ENCODE peak calls at places on chromosomes 7 and 10, in six cellular contexts. D, S, Z, A, T and E are unnamed samples.

GRCh38 chr7:150373049-150373801 is 4.6 kb downstream of the REPIN1 start:
- DNase-seq in D (no peak), S (peak; percentile 63), Z (no peak), A (no peak), T (no peak), E (no peak)

GRCh38 chr10:31947144-31947926 is 18.7 kb upstream of the ARHGAP12 start:
- DNase-seq in D (no peak), S (no peak), Z (no peak), A (peak; percentile 86), T (no peak), E (no peak)

GRCh38 chr7:35498416-35498815 is 196.5 kb downstream of the HERPUD2 start:
- DNase-seq in D (no peak), S (no peak), Z (no peak), A (no peak), T (no peak), E (no peak)

GRCh38 chr7:39300276-39300675 is 265.9 kb upstream of the YAE1 start:
- DNase-seq in D (no peak), S (no peak), Z (no peak), A (peak; percentile 15), T (no peak), E (no peak)

GRCh38 chr7:84697506-84697905 is 489.4 kb downstream of the SEMA3D start:
- DNase-seq in D (no peak), S (no peak), Z (no peak), A (peak; percentile 33), T (no peak), E (no peak)

GRCh38 chr7:117116221-117116620 is 162.9 kb downstream of the ST7 start:
- DNase-seq in D (no peak), S (no peak), Z (no peak), A (no peak), T (no peak), E (no peak)

GRCh38 chr10:37856881-37857286 is 526 bp downstream of the ZNF248 start:
- DNase-seq in D (no peak), S (peak; percentile 35), Z (no peak), A (peak; percentile 25), T (no peak), E (peak; percentile 36)

GRCh38 chr7:12322287-12322902 is 81.3 kb downstream of the VWDE start:
- DNase-seq in D (no peak), S (no peak), Z (no peak), A (peak; percentile 2), T (no peak), E (no peak)

GRCh38 chr7:38886265-38886664 is 22.7 kb downstream of the VPS41 start:
- DNase-seq in D (no peak), S (no peak), Z (no peak), A (no peak), T (no peak), E (no peak)

GRCh38 chr10:3159160-3159559 is 13.4 kb downstream of the PITRM1 start:
- DNase-seq in D (no peak), S (no peak), Z (no peak), A (no peak), T (no peak), E (no peak)

GRCh38 chr10:45418859-45419672 is 45.0 kb downstream of the ALOX5 start:
- DNase-seq in D (peak; percentile 78), S (peak; percentile 72), Z (no peak), A (peak; percentile 27), T (peak; percentile 23), E (peak; percentile 80)

GRCh38 chr7:155706376-155706775 is 61.9 kb downstream of the RBM33 start:
- DNase-seq in D (no peak), S (no peak), Z (no peak), A (no peak), T (no peak), E (no peak)

GRCh38 chr10:50565301-50566083 is 58.3 kb downstream of the SGMS1 start:
- DNase-seq in D (no peak), S (no peak), Z (no peak), A (no peak), T (no peak), E (no peak)

GRCh38 chr7:83936056-83936703 is 258.4 kb downstream of the SEMA3A start:
- DNase-seq in D (peak; percentile 68), S (peak; percentile 26), Z (no peak), A (peak; percentile 49), T (peak; percentile 58), E (peak; percentile 34)

GRCh38 chr7:147833549-147833948 is 757.0 kb upstream of the C7orf33 start:
- DNase-seq in D (no peak), S (no peak), Z (no peak), A (no peak), T (no peak), E (no peak)

GRCh38 chr7:44977304-44977858 is 1.4 kb downstream of the MYO1G start:
- DNase-seq in D (no peak), S (no peak), Z (no peak), A (no peak), T (no peak), E (peak; percentile 71)

GRCh38 chr10:79359816-79360498 is 12.7 kb downstream of the PPIF start:
- DNase-seq in D (no peak), S (no peak), Z (no peak), A (no peak), T (no peak), E (no peak)

GRCh38 chr10:120432209-120432608 is 24.8 kb upstream of the PLPP4 start:
- DNase-seq in D (no peak), S (no peak), Z (no peak), A (no peak), T (no peak), E (no peak)

GRCh38 chr10:72308320-72308987 is 34.7 kb downstream of the DDIT4 start:
- DNase-seq in D (no peak), S (peak; percentile 73), Z (no peak), A (peak; percentile 67), T (no peak), E (peak; percentile 74)

GRCh38 chr10:11684717-11685645 is 57.2 kb upstream of the ECHDC3 start:
- DNase-seq in D (no peak), S (peak; percentile 78), Z (no peak), A (peak; percentile 88), T (no peak), E (peak; percentile 90)

GRCh38 chr7:22937946-22938345 is 76.0 kb downstream of the HYCC1 start:
- DNase-seq in D (no peak), S (no peak), Z (no peak), A (no peak), T (no peak), E (no peak)

GRCh38 chr10:77482072-77482471 is 155.5 kb downstream of the KCNMA1 start:
- DNase-seq in D (no peak), S (no peak), Z (no peak), A (no peak), T (no peak), E (no peak)

GRCh38 chr10:93498196-93498595 is 1.8 kb downstream of the CEP55 start:
- DNase-seq in D (no peak), S (no peak), Z (no peak), A (no peak), T (no peak), E (no peak)

GRCh38 chr10:119715628-119716505 is 10.0 kb upstream of the INPP5F start:
- DNase-seq in D (no peak), S (no peak), Z (no peak), A (peak; percentile 20), T (no peak), E (no peak)

GRCh38 chr10:108250954-108251620 is 1086.6 kb upstream of the SORCS1 start:
- DNase-seq in D (no peak), S (no peak), Z (no peak), A (no peak), T (no peak), E (no peak)

GRCh38 chr10:31315453-31315852 is 3.6 kb upstream of the ZEB1 start:
- DNase-seq in D (no peak), S (no peak), Z (no peak), A (peak; percentile 84), T (no peak), E (no peak)

GRCh38 chr10:123704812-123705211 is 38.7 kb downstream of the GPR26 start:
- DNase-seq in D (no peak), S (no peak), Z (no peak), A (no peak), T (peak; percentile 31), E (no peak)

GRCh38 chr7:116616555-116617059 is 55.4 kb upstream of the MET start:
- DNase-seq in D (no peak), S (no peak), Z (no peak), A (peak; percentile 14), T (no peak), E (no peak)

GRCh38 chr7:137940656-137941518 is 61.0 kb downstream of the CREB3L2 start:
- DNase-seq in D (no peak), S (peak; percentile 48), Z (no peak), A (no peak), T (no peak), E (peak; percentile 67)